ENCODE peak calls at places on chromosomes 12 and 14, in five cellular contexts. One of them, this sample, is unnamed.

GRCh38 chr12:51847830-51848727 is at the start of gene FIGNL2:
- DNase-seq in stimulated activated CD8-positive, alpha-beta memory T cell treated with anti-CD3 and anti-CD28 coated beads, Interleukin-2, amount 100 ng/mL, for 48 hours: no peak
- DNase-seq in GF-D8: no peak
- DNase-seq in LHCN-M2: no peak
- DNase-seq in DMS 273 treated with DMSO at 0.1 percent for 48 hours: no peak
- DNase-seq in this sample: peak

GRCh38 chr12:5154091-5154490 is 110.4 kb downstream of the KCNA5 start:
- DNase-seq in stimulated activated CD8-positive, alpha-beta memory T cell treated with anti-CD3 and anti-CD28 coated beads, Interleukin-2, amount 100 ng/mL, for 48 hours: no peak
- DNase-seq in GF-D8: no peak
- DNase-seq in LHCN-M2: no peak
- DNase-seq in DMS 273 treated with DMSO at 0.1 percent for 48 hours: no peak
- DNase-seq in this sample: no peak

GRCh38 chr12:96878704-96879103 is 28.4 kb upstream of the NEDD1 start:
- DNase-seq in stimulated activated CD8-positive, alpha-beta memory T cell treated with anti-CD3 and anti-CD28 coated beads, Interleukin-2, amount 100 ng/mL, for 48 hours: no peak
- DNase-seq in GF-D8: no peak
- DNase-seq in LHCN-M2: peak
- DNase-seq in DMS 273 treated with DMSO at 0.1 percent for 48 hours: no peak
- DNase-seq in this sample: no peak

GRCh38 chr14:52741865-52742264 is 11.9 kb downstream of the STYX start:
- DNase-seq in stimulated activated CD8-positive, alpha-beta memory T cell treated with anti-CD3 and anti-CD28 coated beads, Interleukin-2, amount 100 ng/mL, for 48 hours: no peak
- DNase-seq in GF-D8: no peak
- DNase-seq in LHCN-M2: no peak
- DNase-seq in DMS 273 treated with DMSO at 0.1 percent for 48 hours: no peak
- DNase-seq in this sample: no peak

GRCh38 chr14:76490735-76491134 is 114.8 kb downstream of the ESRRB start:
- DNase-seq in stimulated activated CD8-positive, alpha-beta memory T cell treated with anti-CD3 and anti-CD28 coated beads, Interleukin-2, amount 100 ng/mL, for 48 hours: no peak
- DNase-seq in GF-D8: no peak
- DNase-seq in LHCN-M2: no peak
- DNase-seq in DMS 273 treated with DMSO at 0.1 percent for 48 hours: no peak
- DNase-seq in this sample: no peak

GRCh38 chr12:33455096-33455495 is 15.5 kb upstream of the SYT10 start:
- DNase-seq in stimulated activated CD8-positive, alpha-beta memory T cell treated with anti-CD3 and anti-CD28 coated beads, Interleukin-2, amount 100 ng/mL, for 48 hours: no peak
- DNase-seq in GF-D8: no peak
- DNase-seq in LHCN-M2: no peak
- DNase-seq in DMS 273 treated with DMSO at 0.1 percent for 48 hours: no peak
- DNase-seq in this sample: no peak

GRCh38 chr14:69153848-69154208 is 909 bp upstream of the DCAF5 start:
- DNase-seq in stimulated activated CD8-positive, alpha-beta memory T cell treated with anti-CD3 and anti-CD28 coated beads, Interleukin-2, amount 100 ng/mL, for 48 hours: no peak
- DNase-seq in GF-D8: no peak
- DNase-seq in LHCN-M2: peak
- DNase-seq in DMS 273 treated with DMSO at 0.1 percent for 48 hours: no peak
- DNase-seq in this sample: no peak

GRCh38 chr12:122421815-122422737 is at the start of gene CLIP1:
- DNase-seq in stimulated activated CD8-positive, alpha-beta memory T cell treated with anti-CD3 and anti-CD28 coated beads, Interleukin-2, amount 100 ng/mL, for 48 hours: peak
- DNase-seq in GF-D8: no peak
- DNase-seq in LHCN-M2: peak
- DNase-seq in DMS 273 treated with DMSO at 0.1 percent for 48 hours: no peak
- DNase-seq in this sample: peak

GRCh38 chr12:25041006-25041741 is 92.3 kb upstream of the BCAT1 start:
- DNase-seq in stimulated activated CD8-positive, alpha-beta memory T cell treated with anti-CD3 and anti-CD28 coated beads, Interleukin-2, amount 100 ng/mL, for 48 hours: no peak
- DNase-seq in GF-D8: no peak
- DNase-seq in LHCN-M2: no peak
- DNase-seq in DMS 273 treated with DMSO at 0.1 percent for 48 hours: no peak
- DNase-seq in this sample: no peak

GRCh38 chr12:6494351-6494743 is 445 bp downstream of the NCAPD2 start:
- DNase-seq in stimulated activated CD8-positive, alpha-beta memory T cell treated with anti-CD3 and anti-CD28 coated beads, Interleukin-2, amount 100 ng/mL, for 48 hours: no peak
- DNase-seq in GF-D8: peak
- DNase-seq in LHCN-M2: peak
- DNase-seq in DMS 273 treated with DMSO at 0.1 percent for 48 hours: no peak
- DNase-seq in this sample: no peak

GRCh38 chr12:65536876-65537661 is 258.6 kb downstream of the MSRB3 start:
- DNase-seq in stimulated activated CD8-positive, alpha-beta memory T cell treated with anti-CD3 and anti-CD28 coated beads, Interleukin-2, amount 100 ng/mL, for 48 hours: no peak
- DNase-seq in GF-D8: no peak
- DNase-seq in LHCN-M2: peak
- DNase-seq in DMS 273 treated with DMSO at 0.1 percent for 48 hours: no peak
- DNase-seq in this sample: peak

GRCh38 chr12:116880817-116881324 is 370 bp downstream of the HRK start:
- DNase-seq in stimulated activated CD8-positive, alpha-beta memory T cell treated with anti-CD3 and anti-CD28 coated beads, Interleukin-2, amount 100 ng/mL, for 48 hours: peak
- DNase-seq in GF-D8: no peak
- DNase-seq in LHCN-M2: no peak
- DNase-seq in DMS 273 treated with DMSO at 0.1 percent for 48 hours: no peak
- DNase-seq in this sample: peak

GRCh38 chr14:103628684-103629502 is at the start of gene KLC1:
- DNase-seq in stimulated activated CD8-positive, alpha-beta memory T cell treated with anti-CD3 and anti-CD28 coated beads, Interleukin-2, amount 100 ng/mL, for 48 hours: peak
- DNase-seq in GF-D8: no peak
- DNase-seq in LHCN-M2: peak
- DNase-seq in DMS 273 treated with DMSO at 0.1 percent for 48 hours: no peak
- DNase-seq in this sample: peak

This sample was measured in heart left ventricle.